ENCODE peak calls at places on chromosomes 4 and X, in four cellular contexts. One of them, this sample, is unnamed.

GRCh38 chrX:4043951-4044350 is 330.5 kb upstream of the PRKX start:
- DNase-seq in fibroblast of lung: no peak
- DNase-seq in neural progenitor cell: no peak
- DNase-seq in SK-N-SH: no peak
- DNase-seq in this sample: no peak

GRCh38 chr4:176001171-176002006 is 64.3 kb upstream of the WDR17 start:
- DNase-seq in fibroblast of lung: peak
- DNase-seq in neural progenitor cell: peak
- DNase-seq in SK-N-SH: peak
- DNase-seq in this sample: peak

GRCh38 chr4:64911846-64912245 is 502.6 kb upstream of the TECRL start:
- DNase-seq in fibroblast of lung: no peak
- DNase-seq in neural progenitor cell: peak
- DNase-seq in SK-N-SH: no peak
- DNase-seq in this sample: peak

GRCh38 chr4:151031831-151032605 is 16.9 kb upstream of the LRBA start:
- DNase-seq in fibroblast of lung: peak
- DNase-seq in neural progenitor cell: no peak
- DNase-seq in SK-N-SH: peak
- DNase-seq in this sample: no peak

GRCh38 chr4:137768196-137768595 is 235.9 kb upstream of the PCDH18 start:
- DNase-seq in fibroblast of lung: peak
- DNase-seq in neural progenitor cell: no peak
- DNase-seq in SK-N-SH: no peak
- DNase-seq in this sample: no peak

GRCh38 chr4:6701371-6701770 is 7.7 kb downstream of the S100P start:
- DNase-seq in fibroblast of lung: no peak
- DNase-seq in neural progenitor cell: peak
- DNase-seq in SK-N-SH: no peak
- DNase-seq in this sample: no peak

GRCh38 chrX:14015294-14015693 is 14.4 kb downstream of the GEMIN8 start:
- DNase-seq in fibroblast of lung: peak
- DNase-seq in neural progenitor cell: no peak
- DNase-seq in SK-N-SH: no peak
- DNase-seq in this sample: no peak

GRCh38 chrX:123959281-123960063 is 2.0 kb upstream of the STAG2 start:
- DNase-seq in fibroblast of lung: peak
- DNase-seq in neural progenitor cell: peak
- DNase-seq in SK-N-SH: peak
- DNase-seq in this sample: peak

GRCh38 chr4:74364649-74365491 is at the start of gene EREG:
- DNase-seq in fibroblast of lung: peak
- DNase-seq in neural progenitor cell: peak
- DNase-seq in SK-N-SH: peak
- DNase-seq in this sample: peak

GRCh38 chrX:13109811-13110210 is 65.4 kb upstream of the FAM9C start:
- DNase-seq in fibroblast of lung: peak
- DNase-seq in neural progenitor cell: no peak
- DNase-seq in SK-N-SH: no peak
- DNase-seq in this sample: no peak

GRCh38 chrX:73817381-73818199 is 254.6 kb downstream of the CHIC1 start:
- DNase-seq in fibroblast of lung: no peak
- DNase-seq in neural progenitor cell: no peak
- DNase-seq in SK-N-SH: no peak
- DNase-seq in this sample: no peak

GRCh38 chrX:49840679-49841078 is 11.6 kb downstream of the PAGE4 start:
- DNase-seq in fibroblast of lung: peak
- DNase-seq in neural progenitor cell: peak
- DNase-seq in SK-N-SH: peak
- DNase-seq in this sample: peak

GRCh38 chrX:42269186-42269585 is 345.8 kb upstream of the CASK start:
- DNase-seq in fibroblast of lung: no peak
- DNase-seq in neural progenitor cell: no peak
- DNase-seq in SK-N-SH: no peak
- DNase-seq in this sample: no peak

GRCh38 chr4:8293131-8293975 is 23.8 kb downstream of the HTRA3 start:
- DNase-seq in fibroblast of lung: no peak
- DNase-seq in neural progenitor cell: no peak
- DNase-seq in SK-N-SH: no peak
- DNase-seq in this sample: no peak

GRCh38 chr4:145755802-145756201 is 75.9 kb downstream of the C4orf51 start:
- DNase-seq in fibroblast of lung: peak
- DNase-seq in neural progenitor cell: no peak
- DNase-seq in SK-N-SH: no peak
- DNase-seq in this sample: no peak

DNA sequence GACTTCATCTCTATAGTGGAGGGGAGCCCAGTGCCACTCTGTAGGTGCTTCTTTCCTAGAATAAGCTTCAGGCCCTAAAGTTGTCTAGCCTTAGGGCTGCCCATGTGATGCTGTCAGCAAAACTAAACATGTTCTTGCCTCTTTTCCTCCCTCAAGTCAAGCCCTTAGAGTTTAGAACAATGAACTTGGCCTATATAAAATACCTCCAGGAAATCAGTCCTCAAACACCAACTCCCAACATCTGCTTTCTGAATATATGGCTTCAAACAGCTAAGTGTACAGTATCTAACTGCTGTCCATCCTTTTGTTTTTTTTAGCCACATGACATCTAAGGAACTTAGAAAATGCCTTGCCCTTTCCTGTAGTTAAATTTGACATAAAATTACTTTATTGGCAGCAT is 91.0 kb downstream of the MAMLD1 start:
- DNase-seq in fibroblast of lung: no peak
- DNase-seq in neural progenitor cell: no peak
- DNase-seq in SK-N-SH: no peak
- DNase-seq in this sample: no peak
- H3K9ac ChIP-seq in fibroblast of lung: no peak
- H3K9ac ChIP-seq in neural progenitor cell: no peak
- H3K9ac ChIP-seq in SK-N-SH: no peak
- H3K9ac ChIP-seq in this sample: no peak

GRCh38 chr4:88535090-88535755 is 11.6 kb upstream of the PYURF start:
- DNase-seq in fibroblast of lung: no peak
- DNase-seq in neural progenitor cell: no peak
- DNase-seq in SK-N-SH: no peak
- DNase-seq in this sample: no peak

GRCh38 chr4:88533937-88534750 is 10.6 kb upstream of the PYURF start:
- DNase-seq in fibroblast of lung: peak
- DNase-seq in neural progenitor cell: no peak
- DNase-seq in SK-N-SH: no peak
- DNase-seq in this sample: no peak

GRCh38 chr4:88528861-88529260 is 5.3 kb upstream of the PYURF start:
- DNase-seq in fibroblast of lung: peak
- DNase-seq in neural progenitor cell: no peak
- DNase-seq in SK-N-SH: no peak
- DNase-seq in this sample: no peak

GRCh38 chr4:88531549-88531948 is 8.0 kb upstream of the PYURF start:
- DNase-seq in fibroblast of lung: peak
- DNase-seq in neural progenitor cell: no peak
- DNase-seq in SK-N-SH: no peak
- DNase-seq in this sample: no peak

DNA sequence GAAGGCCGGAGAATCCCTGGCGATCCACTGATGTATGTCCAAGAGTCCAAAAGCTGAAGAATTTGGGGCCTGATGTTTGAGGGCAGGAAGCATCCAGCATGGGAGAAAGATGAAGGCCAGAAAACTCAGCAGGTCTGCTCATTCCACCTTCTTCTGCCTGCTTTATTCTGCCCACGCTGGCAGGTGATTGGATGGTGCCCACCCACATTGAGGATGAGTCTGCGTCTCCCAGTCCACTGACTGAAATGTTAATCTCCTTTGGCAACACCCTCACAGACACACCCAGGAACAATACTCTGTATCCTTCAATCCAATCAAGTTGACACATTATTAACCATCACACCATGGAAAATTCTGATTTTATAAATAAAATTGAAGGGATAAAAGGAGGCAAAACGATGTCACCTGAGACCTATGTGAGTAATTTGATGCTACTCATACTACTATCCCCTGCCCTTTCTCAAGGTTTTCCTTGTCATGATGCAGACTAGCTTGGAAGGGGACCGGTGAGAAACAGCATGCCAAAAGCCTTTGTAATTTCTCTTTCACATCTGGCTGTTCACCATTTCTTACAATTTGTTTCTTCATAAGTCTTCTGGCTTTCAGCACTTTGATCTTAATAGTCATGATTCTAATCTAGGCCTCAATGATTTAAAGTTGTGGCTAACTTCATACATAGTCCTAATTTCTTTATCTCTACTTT is 9.7 kb upstream of the PYURF start:
- DNase-seq in fibroblast of lung: peak
- DNase-seq in neural progenitor cell: no peak
- DNase-seq in SK-N-SH: no peak
- DNase-seq in this sample: no peak
- H3K9ac ChIP-seq in fibroblast of lung: no peak
- H3K9ac ChIP-seq in neural progenitor cell: no peak
- H3K9ac ChIP-seq in SK-N-SH: peak
- H3K9ac ChIP-seq in this sample: no peak

GRCh38 chrX:357035-357692 is 29.5 kb downstream of the PPP2R3B start:
- DNase-seq in fibroblast of lung: no peak
- DNase-seq in neural progenitor cell: no peak
- DNase-seq in SK-N-SH: no peak
- DNase-seq in this sample: no peak
- H3K9ac ChIP-seq in fibroblast of lung: no peak
- H3K9ac ChIP-seq in neural progenitor cell: no peak
- H3K9ac ChIP-seq in SK-N-SH: no peak
- H3K9ac ChIP-seq in this sample: no peak

GRCh38 chr4:169179609-169180526 is 90.9 kb downstream of the SH3RF1 start:
- DNase-seq in fibroblast of lung: peak
- DNase-seq in neural progenitor cell: no peak
- DNase-seq in SK-N-SH: no peak
- DNase-seq in this sample: no peak
- H3K9ac ChIP-seq in fibroblast of lung: no peak
- H3K9ac ChIP-seq in neural progenitor cell: no peak
- H3K9ac ChIP-seq in SK-N-SH: no peak
- H3K9ac ChIP-seq in this sample: no peak

GRCh38 chr4:140046573-140046972 is 107.4 kb downstream of the MAML3 start:
- DNase-seq in fibroblast of lung: no peak
- DNase-seq in neural progenitor cell: peak
- DNase-seq in SK-N-SH: no peak
- DNase-seq in this sample: no peak

GRCh38 chr4:140049024-140049923 is 104.7 kb downstream of the MAML3 start:
- DNase-seq in fibroblast of lung: peak
- DNase-seq in neural progenitor cell: peak
- DNase-seq in SK-N-SH: peak
- DNase-seq in this sample: peak

GRCh38 chr4:140047017-140047640 is 106.9 kb downstream of the MAML3 start:
- DNase-seq in fibroblast of lung: no peak
- DNase-seq in neural progenitor cell: peak
- DNase-seq in SK-N-SH: no peak
- DNase-seq in this sample: no peak

GRCh38 chr4:140048419-140049022 is 105.5 kb downstream of the MAML3 start:
- DNase-seq in fibroblast of lung: no peak
- DNase-seq in neural progenitor cell: no peak
- DNase-seq in SK-N-SH: no peak
- DNase-seq in this sample: no peak

GRCh38 chr4:140047781-140048180 is 106.2 kb downstream of the MAML3 start:
- DNase-seq in fibroblast of lung: no peak
- DNase-seq in neural progenitor cell: peak
- DNase-seq in SK-N-SH: no peak
- DNase-seq in this sample: no peak
- H3K9ac ChIP-seq in fibroblast of lung: no peak
- H3K9ac ChIP-seq in neural progenitor cell: no peak
- H3K9ac ChIP-seq in SK-N-SH: no peak
- H3K9ac ChIP-seq in this sample: no peak

GRCh38 chr4:121800961-121801714 is at the start of gene EXOSC9:
- DNase-seq in fibroblast of lung: peak
- DNase-seq in neural progenitor cell: peak
- DNase-seq in SK-N-SH: peak
- DNase-seq in this sample: peak

GRCh38 chr4:121800638-121800960 is 524 bp upstream of the EXOSC9 start:
- DNase-seq in fibroblast of lung: no peak
- DNase-seq in neural progenitor cell: no peak
- DNase-seq in SK-N-SH: peak
- DNase-seq in this sample: no peak

GRCh38 chr4:121801715-121802075 is 572 bp downstream of the EXOSC9 start:
- DNase-seq in fibroblast of lung: no peak
- DNase-seq in neural progenitor cell: no peak
- DNase-seq in SK-N-SH: no peak
- DNase-seq in this sample: no peak

GRCh38 chr4:121799208-121799823 is 1.8 kb upstream of the EXOSC9 start:
- DNase-seq in fibroblast of lung: no peak
- DNase-seq in neural progenitor cell: no peak
- DNase-seq in SK-N-SH: no peak
- DNase-seq in this sample: no peak

DNA sequence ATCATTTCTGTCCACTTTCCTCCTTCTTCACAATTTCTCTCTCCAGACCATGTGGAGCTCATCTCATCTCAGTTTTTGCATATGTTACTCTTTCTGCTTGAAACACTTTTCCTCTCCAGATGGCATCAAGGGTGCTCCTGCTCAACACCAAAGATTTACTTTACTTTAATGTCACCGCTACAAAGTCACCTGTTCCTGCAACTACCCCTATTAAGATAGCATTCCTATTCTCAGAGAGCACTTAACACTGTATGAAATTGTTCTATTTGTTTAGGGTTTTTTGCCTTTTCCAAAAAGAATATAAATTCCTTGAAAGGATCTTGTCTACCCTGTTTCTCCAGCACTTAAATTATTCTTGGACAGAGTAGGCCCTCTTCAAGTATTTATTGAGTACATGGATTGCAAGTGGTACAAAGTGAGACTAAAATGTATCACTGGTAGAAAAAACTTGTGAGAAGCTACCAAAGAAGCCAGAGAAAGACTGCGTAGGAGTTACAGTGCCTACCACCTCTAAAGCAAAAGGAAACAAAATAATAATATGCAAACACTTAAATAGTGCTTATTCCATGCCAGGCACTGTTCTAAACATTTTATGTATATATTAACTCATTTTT is 1.1 kb upstream of the EXOSC9 start:
- DNase-seq in fibroblast of lung: no peak
- DNase-seq in neural progenitor cell: no peak
- DNase-seq in SK-N-SH: no peak
- DNase-seq in this sample: no peak
- H3K9ac ChIP-seq in fibroblast of lung: no peak
- H3K9ac ChIP-seq in neural progenitor cell: no peak
- H3K9ac ChIP-seq in SK-N-SH: no peak
- H3K9ac ChIP-seq in this sample: no peak

GRCh38 chr4:85672959-85673358 is 198.0 kb downstream of the ARHGAP24 start:
- DNase-seq in fibroblast of lung: no peak
- DNase-seq in neural progenitor cell: no peak
- DNase-seq in SK-N-SH: no peak
- DNase-seq in this sample: no peak
- H3K9ac ChIP-seq in fibroblast of lung: no peak
- H3K9ac ChIP-seq in neural progenitor cell: no peak
- H3K9ac ChIP-seq in SK-N-SH: no peak
- H3K9ac ChIP-seq in this sample: no peak

DNA sequence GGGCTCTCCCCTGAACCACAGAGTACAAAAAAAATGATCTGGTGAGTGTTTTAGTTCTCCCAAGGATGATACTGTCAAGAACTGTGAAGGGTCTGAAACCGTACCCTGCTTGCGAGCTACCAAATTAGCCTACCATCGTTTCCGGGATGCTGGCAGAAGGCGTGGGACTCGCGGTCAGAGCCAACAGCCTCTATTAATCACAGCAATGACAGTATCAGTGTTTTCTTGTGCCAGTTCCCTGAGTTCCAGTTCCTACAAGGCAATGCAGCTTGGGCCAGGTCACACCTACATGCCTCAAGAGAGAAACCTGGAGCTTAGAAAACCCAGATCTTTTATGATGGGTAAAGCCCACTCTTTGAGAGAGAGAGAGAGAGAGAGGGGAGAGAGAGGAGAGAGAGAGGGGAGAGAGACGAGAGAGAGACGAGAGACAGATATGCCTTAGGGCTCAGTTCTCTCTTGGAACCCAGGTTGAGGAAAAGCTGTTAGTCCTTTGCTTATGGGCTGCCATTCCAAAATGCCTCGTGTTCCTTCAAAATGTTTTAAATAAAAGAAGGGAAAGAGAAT is 327.8 kb downstream of the ARHGAP10 start:
- DNase-seq in fibroblast of lung: no peak
- DNase-seq in neural progenitor cell: no peak
- DNase-seq in SK-N-SH: no peak
- DNase-seq in this sample: no peak
- H3K9ac ChIP-seq in fibroblast of lung: no peak
- H3K9ac ChIP-seq in neural progenitor cell: no peak
- H3K9ac ChIP-seq in SK-N-SH: no peak
- H3K9ac ChIP-seq in this sample: no peak

This sample was measured in neuronal stem cell.